ENCODE peak calls at places on chromosomes 13 and 19, in nine cellular contexts. M, O, Y, I, P, H, E, T and S are unnamed samples.

GRCh38 chr13:73984201-73984600 is 150.0 kb downstream of the KLF12 start:
- DNase-seq in M (no peak), O (no peak), Y (no peak), I (no peak), P (no peak), H (no peak), E (no peak), T (no peak), S (no peak)

GRCh38 chr13:73274147-73274546 is 215.3 kb downstream of the KLF5 start:
- DNase-seq in M (no peak), O (no peak), Y (no peak), I (no peak), P (peak), H (no peak), E (no peak), T (no peak), S (no peak)

GRCh38 chr13:106597190-106597589 is 29.3 kb upstream of the ARGLU1 start:
- DNase-seq in M (no peak), O (no peak), Y (no peak), I (no peak), P (peak), H (no peak), E (peak), T (no peak), S (no peak)

GRCh38 chr13:113052971-113053370 is 52.6 kb upstream of the F7 start:
- DNase-seq in M (no peak), O (no peak), Y (no peak), I (no peak), P (no peak), H (no peak), E (no peak), T (no peak), S (no peak)

GRCh38 chr19:3507371-3508120 is 1.4 kb downstream of the FZR1 start:
- DNase-seq in M (no peak), O (no peak), Y (no peak), I (peak), P (no peak), H (no peak), E (peak), T (peak), S (no peak)

GRCh38 chr13:113761136-113761535 is 2.1 kb downstream of the TMEM255B start:
- DNase-seq in M (no peak), O (no peak), Y (no peak), I (no peak), P (no peak), H (no peak), E (no peak), T (no peak), S (no peak)

GRCh38 chr19:33685541-33685940 is 63.8 kb downstream of the CHST8 start:
- DNase-seq in M (no peak), O (no peak), Y (no peak), I (no peak), P (no peak), H (no peak), E (no peak), T (no peak), S (no peak)

GRCh38 chr13:46748300-46748699 is 48.7 kb downstream of the ESD start:
- DNase-seq in M (no peak), O (no peak), Y (no peak), I (no peak), P (no peak), H (no peak), E (peak), T (no peak), S (no peak)

GRCh38 chr13:57045816-57046691 is 94.7 kb upstream of the PRR20A start:
- DNase-seq in M (no peak), O (peak), Y (no peak), I (peak), P (no peak), H (peak), E (no peak), T (no peak), S (no peak)

GRCh38 chr19:39398297-39398864 is 7.2 kb downstream of the MED29 start:
- DNase-seq in M (no peak), O (no peak), Y (no peak), I (peak), P (peak), H (peak), E (peak), T (no peak), S (peak)

GRCh38 chr13:43786766-43787517 is at the start of gene ENOX1:
- DNase-seq in M (peak), O (peak), Y (peak), I (peak), P (peak), H (peak), E (peak), T (no peak), S (peak)

GRCh38 chr19:38989066-38989605 is 13.6 kb upstream of the FBXO17 start:
- DNase-seq in M (peak), O (peak), Y (no peak), I (peak), P (peak), H (peak), E (peak), T (no peak), S (no peak)

GRCh38 chr13:110519046-110519445 is 42.5 kb downstream of the RAB20 start:
- DNase-seq in M (no peak), O (no peak), Y (no peak), I (no peak), P (no peak), H (no peak), E (no peak), T (no peak), S (no peak)

GRCh38 chr19:778910-779653 is 18.2 kb upstream of the PTBP1 start:
- DNase-seq in M (no peak), O (no peak), Y (no peak), I (peak), P (peak), H (peak), E (peak), T (no peak), S (no peak)

GRCh38 chr19:44808463-44809371 is at the start of gene BCAM:
- DNase-seq in M (peak), O (peak), Y (peak), I (peak), P (peak), H (no peak), E (peak), T (no peak), S (no peak)

GRCh38 chr19:51086153-51086850 is 3.6 kb upstream of the KLK14 start:
- DNase-seq in M (no peak), O (no peak), Y (no peak), I (no peak), P (no peak), H (no peak), E (no peak), T (no peak), S (no peak)

GRCh38 chr13:60112771-60113170 is 51.0 kb downstream of the DIAPH3 start:
- DNase-seq in M (no peak), O (no peak), Y (no peak), I (no peak), P (peak), H (no peak), E (peak), T (no peak), S (no peak)

GRCh38 chr13:111461445-111462149 is 141.2 kb downstream of the TEX29 start:
- DNase-seq in M (no peak), O (no peak), Y (no peak), I (no peak), P (no peak), H (no peak), E (no peak), T (no peak), S (no peak)

GRCh38 chr13:79442706-79443105 is 36.7 kb upstream of the RBM26 start:
- DNase-seq in M (no peak), O (no peak), Y (no peak), I (no peak), P (no peak), H (no peak), E (no peak), T (no peak), S (no peak)

GRCh38 chr19:17420267-17420924 is 549 bp downstream of the MVB12A start:
- DNase-seq in M (peak), O (no peak), Y (peak), I (peak), P (peak), H (peak), E (peak), T (no peak), S (no peak)

GRCh38 chr19:18057557-18057956 is 29.2 kb downstream of the IL12RB1 start:
- DNase-seq in M (no peak), O (no peak), Y (no peak), I (no peak), P (no peak), H (no peak), E (peak), T (no peak), S (no peak)